ENCODE peak calls at places on chromosomes 16 and 17, in five cellular contexts. H, W, K, Y and Q are unnamed samples. For H3K36me3, the result is how much of the 10 kb centered on the place peaks cover.

GRCh38 chr17:28703552-28704218 is 8.0 kb downstream of the PROCA1 start:
- DNase-seq in H (no peak), W (no peak), K (no peak), Y (no peak), Q (no peak)

GRCh38 chr16:47519037-47519436 is 57.9 kb downstream of the PHKB start:
- DNase-seq in H (peak), W (no peak), K (peak), Y (no peak), Q (no peak)

GRCh38 chr17:20281860-20282259 is 185.5 kb downstream of the LGALS9B start:
- DNase-seq in H (no peak), W (no peak), K (peak), Y (peak), Q (peak)

GRCh38 chr17:78826836-78827509 is 13.6 kb downstream of the USP36 start:
- DNase-seq in H (no peak), W (no peak), K (no peak), Y (no peak), Q (no peak)

GRCh38 chr17:45372325-45372869 is 55.6 kb upstream of the MAP3K14 start:
- DNase-seq in H (peak), W (no peak), K (no peak), Y (no peak), Q (peak)

GRCh38 chr17:32488177-32488542 is 1.4 kb downstream of the CDK5R1 start:
- DNase-seq in H (no peak), W (no peak), K (no peak), Y (no peak), Q (no peak)

GRCh38 chr16:70526403-70526802 is 2.8 kb downstream of the SF3B3 start:
- DNase-seq in H (no peak), W (no peak), K (no peak), Y (no peak), Q (no peak)

GRCh38 chr17:15261818-15262290 is 3.3 kb downstream of the PMP22 start:
- DNase-seq in H (no peak), W (no peak), K (peak), Y (no peak), Q (no peak)

GRCh38 chr17:6100891-6101290 is 30.7 kb downstream of the WSCD1 start:
- DNase-seq in H (no peak), W (no peak), K (no peak), Y (no peak), Q (no peak)

GRCh38 chr17:82438401-82439193 is 12.0 kb downstream of the CYBC1 start:
- DNase-seq in H (no peak), W (no peak), K (no peak), Y (no peak), Q (no peak)
- H3K36me3 ChIP-seq in H (under half), W (under half), K (under half), Y (under half), Q (under half)

GRCh38 chr17:83085103-83085502 is 5.7 kb downstream of the METRNL start:
- DNase-seq in H (no peak), W (no peak), K (no peak), Y (no peak), Q (no peak)

GRCh38 chr17:83083368-83084201 is 4.2 kb downstream of the METRNL start:
- DNase-seq in H (peak), W (no peak), K (peak), Y (peak), Q (peak)

GRCh38 chr17:83084621-83085056 is 5.2 kb downstream of the METRNL start:
- DNase-seq in H (no peak), W (no peak), K (no peak), Y (peak), Q (no peak)

GRCh38 chr17:83082899-83083367 is 3.5 kb downstream of the METRNL start:
- DNase-seq in H (no peak), W (no peak), K (no peak), Y (no peak), Q (no peak)

GRCh38 chr17:83084214-83084613 is 4.8 kb downstream of the METRNL start:
- DNase-seq in H (no peak), W (no peak), K (no peak), Y (peak), Q (no peak)
- H3K36me3 ChIP-seq in H (under half), W (under half), K (under half), Y (under half), Q (half or more)

GRCh38 chr17:82092628-82092994 is 5.4 kb downstream of the FASN start:
- DNase-seq in H (no peak), W (no peak), K (no peak), Y (no peak), Q (no peak)
- H3K36me3 ChIP-seq in H (half or more), W (half or more), K (half or more), Y (half or more), Q (half or more)

GRCh38 chr16:30721167-30721566 is 22.2 kb downstream of the SRCAP start:
- DNase-seq in H (no peak), W (no peak), K (no peak), Y (no peak), Q (no peak)
- H3K36me3 ChIP-seq in H (half or more), W (half or more), K (half or more), Y (under half), Q (half or more)

GRCh38 chr17:38325221-38325851 is 18.4 kb downstream of the GPR179 start:
- DNase-seq in H (no peak), W (no peak), K (no peak), Y (no peak), Q (no peak)
- H3K36me3 ChIP-seq in H (under half), W (under half), K (under half), Y (under half), Q (under half)

DNA sequence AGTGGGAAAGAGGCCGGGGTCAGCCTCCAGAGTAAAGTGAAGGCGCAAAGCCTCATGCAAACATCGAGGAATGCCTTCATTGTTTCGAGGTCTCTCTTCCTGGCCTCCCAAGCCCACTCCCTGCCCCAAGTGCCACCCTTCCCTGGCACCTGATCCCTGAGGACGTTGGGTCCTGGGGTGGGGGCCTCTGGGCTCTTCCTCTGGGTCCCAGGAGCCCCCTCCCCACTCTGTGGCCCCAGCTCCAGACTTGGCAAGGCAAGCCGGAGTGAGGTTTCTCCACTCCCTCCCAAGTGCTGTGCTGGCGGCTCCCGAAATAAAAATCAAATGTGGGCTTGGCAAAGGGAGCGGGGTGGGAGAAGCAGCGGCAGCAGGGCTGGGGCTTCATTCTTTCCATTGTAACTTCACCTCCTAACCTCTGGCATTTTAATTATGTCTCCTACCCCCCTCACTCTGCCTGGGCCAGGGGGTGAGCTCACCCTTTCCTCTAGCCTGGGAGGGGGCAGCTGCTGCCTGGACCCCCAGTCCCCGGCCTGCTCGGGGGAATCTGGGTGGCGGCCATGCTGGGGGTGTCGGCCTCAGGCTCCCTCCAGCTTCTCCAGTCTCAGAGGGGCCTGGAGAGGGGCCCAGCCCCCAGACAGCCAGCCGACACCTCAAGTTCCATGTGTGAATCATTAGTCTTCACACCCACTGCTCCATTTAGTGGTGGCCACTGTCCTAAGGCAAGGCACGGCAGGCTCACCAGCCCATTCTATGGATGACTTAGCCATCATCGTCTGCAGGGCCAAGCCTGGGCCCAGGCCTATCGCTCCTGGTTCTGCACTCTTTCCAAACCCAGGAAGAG is 14.6 kb upstream of the TMEM92 start:
- DNase-seq in H (no peak), W (no peak), K (peak), Y (no peak), Q (no peak)
- H3K36me3 ChIP-seq in H (under half), W (under half), K (under half), Y (under half), Q (under half)